ENCODE peak calls at places on chromosomes 7 and 10, in ten cellular contexts. V is progenitor cell of endocrine pancreas; D is iPS DF 6.9; W is left cardiac atrium; O is NCI-H1436; G is stimulated activated CD4-positive, alpha-beta T cell treated with anti-CD3 and anti-CD28 coated beads, Interleukin-4, amount 100 ng/mL, for 4 hours; B is A172; H is stimulated activated naive CD8-positive, alpha-beta T cell treated with anti-CD3 and anti-CD28 coated beads, Interleukin-15, Interleukin-2, amounts not matched to agents 100 U/mL and 50 U/mL, for 24 hours; Z is occipital lobe; C is MG63. M is an unnamed sample.

GRCh38 chr7:50267525-50268041 is 36.9 kb upstream of the IKZF1 start:
- DNase-seq in O (no peak), W (no peak), H (no peak), V (no peak), B (no peak), Z (no peak), C (no peak), D (no peak), G (no peak), M (no peak)

GRCh38 chr10:133292919-133293809 is 15.5 kb downstream of the TUBGCP2 start:
- DNase-seq in H (peak), W (no peak), Z (no peak), B (peak), G (no peak), V (no peak), C (peak), D (no peak), O (no peak), M (peak)

GRCh38 chr10:77889277-77889903 is 37.2 kb downstream of the DLG5 start:
- DNase-seq in B (peak), O (no peak), D (peak), H (no peak), W (no peak), G (no peak), C (no peak), V (peak), Z (no peak), M (peak)

GRCh38 chr7:158077441-158077840 is 510.2 kb downstream of the PTPRN2 start:
- DNase-seq in G (no peak), D (no peak), B (no peak), C (no peak), V (no peak), Z (no peak), O (no peak), W (no peak), H (no peak), M (no peak)

GRCh38 chr7:39709029-39709428 is 85.7 kb downstream of the RALA start:
- DNase-seq in Z (no peak), O (no peak), C (no peak), G (no peak), W (no peak), H (no peak), V (no peak), D (no peak), B (no peak), M (no peak)

GRCh38 chr7:127857464-127857841 is 173.8 kb downstream of the LRRC4 start:
- DNase-seq in V (no peak), G (no peak), Z (no peak), C (no peak), D (no peak), O (no peak), B (no peak), W (no peak), H (no peak), M (no peak)

GRCh38 chr7:94654764-94655561 is 970 bp downstream of the SGCE start:
- DNase-seq in C (peak), O (no peak), H (no peak), G (no peak), V (no peak), W (peak), D (no peak), Z (peak), B (peak), M (peak)

GRCh38 chr10:23362879-23363787 is 18.5 kb upstream of the C10orf67 start:
- DNase-seq in V (no peak), Z (no peak), D (no peak), O (no peak), C (no peak), B (no peak), G (peak), W (no peak), H (peak), M (no peak)

GRCh38 chr7:73622909-73623797 is 1.2 kb downstream of the MLXIPL start:
- DNase-seq in H (no peak), C (peak), O (no peak), D (peak), V (no peak), W (peak), Z (no peak), B (no peak), G (no peak), M (no peak)

GRCh38 chr7:43289826-43290225 is 177.4 kb downstream of the HECW1 start:
- DNase-seq in D (no peak), C (no peak), W (no peak), G (no peak), Z (no peak), B (no peak), H (no peak), O (no peak), V (no peak), M (no peak)

GRCh38 chr7:151451156-151451555 is 11.2 kb upstream of the CRYGN start:
- DNase-seq in G (no peak), W (no peak), O (no peak), H (no peak), D (no peak), B (no peak), V (no peak), Z (no peak), C (no peak), M (no peak)

GRCh38 chr7:151595702-151596340 is 76.1 kb upstream of the RHEB start:
- DNase-seq in D (no peak), G (no peak), V (no peak), H (no peak), Z (no peak), O (no peak), W (no peak), C (no peak), B (no peak), M (no peak)

GRCh38 chr10:37736120-37736519 is 121.3 kb downstream of the ZNF248 start:
- DNase-seq in G (no peak), H (no peak), V (no peak), W (no peak), C (no peak), Z (no peak), D (no peak), O (no peak), B (no peak), M (no peak)

GRCh38 chr10:116960066-116960465 is 44.9 kb downstream of the SHTN1 start:
- DNase-seq in C (no peak), O (no peak), B (no peak), V (no peak), Z (no peak), H (no peak), W (no peak), G (no peak), D (no peak), M (no peak)

GRCh38 chr7:109532262-109532992 is 962.8 kb downstream of the DNAJB9 start:
- DNase-seq in B (no peak), D (no peak), H (no peak), W (no peak), C (no peak), V (no peak), Z (no peak), O (no peak), G (no peak), M (no peak)

GRCh38 chr7:35241884-35242283 is 12.0 kb downstream of the TBX20 start:
- DNase-seq in C (no peak), G (no peak), B (peak), O (no peak), D (no peak), W (no peak), V (no peak), H (no peak), Z (no peak), M (no peak)

GRCh38 chr7:99079104-99079503 is 64.8 kb downstream of the SMURF1 start:
- DNase-seq in D (no peak), H (no peak), B (no peak), C (no peak), W (no peak), Z (no peak), O (no peak), V (no peak), G (no peak), M (no peak)

GRCh38 chr7:118153551-118154177 is 30.3 kb upstream of the LSM8 start:
- DNase-seq in D (no peak), Z (no peak), G (no peak), H (peak), O (no peak), B (peak), V (no peak), C (no peak), W (no peak), M (peak)

GRCh38 chr10:132542819-132543218 is 5.2 kb downstream of the INPP5A start:
- DNase-seq in H (no peak), O (no peak), D (no peak), W (no peak), C (no peak), Z (no peak), G (no peak), B (no peak), V (no peak), M (no peak)

GRCh38 chr7:41910916-41911315 is 208.0 kb upstream of the INHBA start:
- DNase-seq in C (no peak), Z (no peak), V (no peak), B (no peak), G (no peak), D (no peak), O (no peak), H (no peak), W (no peak), M (peak)

GRCh38 chr10:6033954-6034353 is 28.2 kb downstream of the IL2RA start:
- DNase-seq in D (no peak), B (peak), G (no peak), W (no peak), O (no peak), Z (no peak), H (no peak), C (no peak), V (no peak), M (no peak)

GRCh38 chr7:37408241-37408884 is 40.3 kb downstream of the ELMO1 start:
- DNase-seq in V (no peak), O (no peak), B (no peak), H (no peak), G (peak), W (no peak), Z (no peak), C (no peak), D (no peak), M (no peak)

GRCh38 chr7:33707427-33707826 is 197.9 kb upstream of the BMPER start:
- DNase-seq in V (no peak), C (no peak), B (no peak), Z (no peak), D (no peak), G (no peak), O (no peak), H (no peak), W (no peak), M (no peak)

GRCh38 chr10:47378606-47379444 is 5.3 kb downstream of the ZNF488 start:
- DNase-seq in B (no peak), H (no peak), C (no peak), W (no peak), Z (no peak), V (no peak), O (no peak), D (no peak), G (no peak), M (no peak)

GRCh38 chr10:114519306-114519669 is 115.0 kb upstream of the AFAP1L2 start:
- DNase-seq in C (peak), Z (no peak), O (no peak), G (no peak), W (peak), V (no peak), H (no peak), D (no peak), B (peak), M (peak)

GRCh38 chr10:117439243-117439912 is 64.1 kb upstream of the PDZD8 start:
- DNase-seq in H (no peak), G (no peak), O (no peak), C (peak), W (peak), Z (peak), V (no peak), B (peak), D (no peak), M (peak)

GRCh38 chr7:151804756-151805503 is 72.0 kb downstream of the PRKAG2 start:
- DNase-seq in Z (no peak), H (no peak), W (no peak), D (no peak), C (no peak), G (no peak), B (no peak), V (no peak), O (no peak), M (no peak)

GRCh38 chr7:43648725-43649406 is 66.0 kb downstream of the STK17A start:
- DNase-seq in O (no peak), V (no peak), Z (no peak), D (no peak), B (peak), W (no peak), C (peak), G (peak), H (peak), M (peak)

GRCh38 chr7:108686494-108686893 is 116.8 kb downstream of the DNAJB9 start:
- DNase-seq in C (no peak), B (no peak), W (no peak), G (no peak), D (no peak), Z (no peak), O (no peak), V (no peak), H (no peak), M (no peak)

GRCh38 chr10:88841316-88842111 is 10.1 kb downstream of the ANKRD22 start:
- DNase-seq in V (no peak), B (no peak), Z (no peak), H (no peak), D (no peak), W (no peak), O (no peak), C (no peak), G (no peak), M (no peak)

GRCh38 chr7:47373871-47374451 is 207.9 kb downstream of the TNS3 start:
- DNase-seq in B (peak), V (no peak), G (no peak), Z (no peak), O (no peak), W (no peak), C (no peak), D (no peak), H (no peak), M (no peak)

GRCh38 chr7:32494946-32495297 is 367 bp upstream of the AVL9 start:
- DNase-seq in C (no peak), V (no peak), H (no peak), O (no peak), W (no peak), Z (no peak), D (no peak), B (no peak), G (no peak), M (no peak)

GRCh38 chr10:100327007-100327700 is 2.9 kb downstream of the PKD2L1 start:
- DNase-seq in B (no peak), Z (no peak), O (no peak), D (no peak), W (no peak), G (no peak), C (peak), H (peak), V (no peak), M (no peak)

GRCh38 chr7:143380264-143380645 is 890 bp upstream of the ZYX start:
- DNase-seq in C (peak), H (peak), B (peak), V (peak), G (peak), D (peak), Z (peak), W (peak), O (peak), M (peak)

GRCh38 chr7:40072268-40072667 is 62.2 kb downstream of the MPLKIP start:
- DNase-seq in G (no peak), H (no peak), B (no peak), W (no peak), O (no peak), Z (no peak), D (no peak), C (no peak), V (no peak), M (no peak)

GRCh38 chr10:42532996-42533395 is 105.4 kb downstream of the ZNF33B start:
- DNase-seq in G (no peak), C (no peak), W (no peak), H (no peak), V (no peak), B (no peak), O (no peak), D (no peak), Z (no peak), M (no peak)

GRCh38 chr7:116930156-116930913 is 23.0 kb upstream of the ST7 start:
- DNase-seq in V (peak), D (peak), G (peak), Z (peak), W (peak), B (peak), C (peak), O (peak), H (peak), M (peak)

GRCh38 chr10:95236068-95236903 is 42.2 kb downstream of the ACSM6 start:
- DNase-seq in G (no peak), V (no peak), B (peak), D (no peak), Z (no peak), W (no peak), C (no peak), H (no peak), O (no peak), M (peak)

GRCh38 chr10:96719850-96720421 is 378 bp downstream of the PIK3AP1 start:
- DNase-seq in O (no peak), G (peak), D (no peak), W (peak), Z (no peak), C (no peak), H (peak), V (peak), B (no peak), M (no peak)